ENCODE peak calls at places on chromosomes 6 and 20, in five cellular contexts. A is mesenchymal stem cell, V is neuronal stem cell, T is H9, S is IMR-90. B is an unnamed sample.

GRCh38 chr20:4560667-4561066 is 161.0 kb upstream of the PRND start:
- DNase-seq in V (no peak), A (no peak), T (no peak), S (peak; percentile 86), B (no peak)

GRCh38 chr6:42692151-42692911 is 30.1 kb downstream of the PRPH2 start:
- DNase-seq in T (no peak), S (peak; percentile 80), V (no peak), A (peak; percentile 67), B (peak; percentile 62)

GRCh38 chr20:35952480-35953410 is 1.6 kb downstream of the SCAND1 start:
- DNase-seq in V (no peak), S (peak; percentile 66), T (no peak), A (peak; percentile 58), B (peak; percentile 41)

GRCh38 chr6:152954443-152954842 is 28.4 kb downstream of the FBXO5 start:
- DNase-seq in V (no peak), S (no peak), A (no peak), T (no peak), B (peak; percentile 13)

GRCh38 chr6:169319561-169319960 is 65.9 kb upstream of the THBS2 start:
- DNase-seq in T (no peak), S (peak; percentile 13), V (no peak), A (no peak), B (no peak)

GRCh38 chr6:15316754-15317153 is 70.9 kb downstream of the JARID2 start:
- DNase-seq in T (no peak), A (no peak), S (no peak), V (no peak), B (no peak)

GRCh38 chr6:149065658-149066556 is 251.6 kb upstream of the TAB2 start:
- DNase-seq in S (no peak), T (no peak), A (no peak), V (no peak), B (no peak)

GRCh38 chr6:138088307-138088744 is 18.9 kb downstream of the PERP start:
- DNase-seq in S (peak; percentile 97), V (no peak), T (no peak), A (peak; percentile 91), B (peak; percentile 47)

GRCh38 chr20:1333462-1334369 is 4.8 kb upstream of the SDCBP2 start:
- DNase-seq in V (no peak), T (peak; percentile 8), S (no peak), A (no peak), B (no peak)

GRCh38 chr6:38137609-38138008 is 318.1 kb downstream of the ZFAND3 start:
- DNase-seq in S (no peak), V (peak; percentile 27), T (peak; percentile 58), A (no peak), B (peak; percentile 67)

GRCh38 chr6:127186889-127187288 is 68.4 kb downstream of the RSPO3 start:
- DNase-seq in S (no peak), V (no peak), A (no peak), T (peak; percentile 60), B (peak; percentile 54)

GRCh38 chr20:32470025-32470861 is 112.1 kb downstream of the ASXL1 start:
- DNase-seq in V (no peak), S (peak; percentile 70), A (peak; percentile 96), T (peak; percentile 85), B (peak; percentile 93)

GRCh38 chr20:43096471-43096870 is 93.2 kb downstream of the PTPRT start:
- DNase-seq in V (no peak), T (peak; percentile 25), A (no peak), S (no peak), B (peak; percentile 21)

GRCh38 chr20:61755971-61756421 is 309.7 kb downstream of the TAF4 start:
- DNase-seq in A (no peak), S (no peak), V (no peak), T (no peak), B (peak; percentile 27)

GRCh38 chr6:16063580-16063979 is 65.3 kb upstream of the MYLIP start:
- DNase-seq in A (no peak), V (no peak), T (no peak), S (no peak), B (no peak)

GRCh38 chr6:125781307-125781868 is 9.4 kb upstream of the NCOA7 start:
- DNase-seq in A (no peak), T (no peak), S (peak; percentile 47), V (no peak), B (no peak)

GRCh38 chr6:13848553-13849150 is 34.3 kb upstream of the MCUR1 start:
- DNase-seq in T (peak; percentile 32), A (no peak), V (no peak), S (peak; percentile 37), B (no peak)

GRCh38 chr6:8506123-8506522 is 70.8 kb upstream of the SLC35B3 start:
- DNase-seq in V (peak; percentile 5), A (no peak), S (no peak), T (no peak), B (peak; percentile 91)

GRCh38 chr6:15763827-15764226 is 101.0 kb upstream of the DTNBP1 start:
- DNase-seq in T (no peak), V (no peak), S (peak; percentile 22), A (peak; percentile 82), B (no peak)

DNA sequence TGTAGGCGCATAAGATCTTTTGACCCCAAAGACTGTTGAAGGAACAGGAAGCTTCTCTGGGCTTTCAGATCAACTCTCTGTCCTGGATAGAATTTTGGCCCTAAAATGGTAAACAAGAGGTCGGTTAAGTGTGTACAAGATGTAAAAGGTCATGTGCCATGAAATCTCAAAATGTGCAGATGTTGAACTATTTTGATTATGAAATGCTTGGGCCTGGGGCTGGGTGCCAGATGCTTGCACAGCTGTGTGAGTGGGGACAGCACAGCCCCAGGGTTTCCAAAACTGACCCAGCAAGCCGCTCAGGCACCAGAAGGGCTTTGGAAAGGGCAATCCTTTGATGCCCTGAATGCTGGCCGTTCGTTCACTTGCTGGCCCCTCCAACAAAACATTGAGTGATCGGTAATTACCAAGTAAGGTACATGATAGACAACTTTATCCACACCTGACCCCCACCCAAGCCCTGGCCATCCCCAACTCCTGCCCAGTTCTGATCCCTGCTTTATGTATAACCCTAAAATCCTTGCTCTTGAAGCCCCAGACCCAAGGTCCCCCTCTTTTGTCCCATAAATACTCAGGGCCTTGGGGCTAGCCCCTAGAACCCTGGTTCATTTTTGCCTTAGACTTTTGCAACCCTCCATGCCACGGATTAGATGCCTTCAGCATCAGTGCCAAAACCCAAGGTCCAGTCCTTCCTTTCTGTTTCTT is 1.9 kb downstream of the TMEM239 start:
- DNase-seq in V (no peak), S (no peak), T (no peak), A (no peak), B (no peak)
- H3K4me1 ChIP-seq in V (peaks cover 2% of the 10 kb centered on the region), S (peaks cover 38% of the 10 kb centered on the region), T (no peaks in the 10 kb centered on the region), A (peaks cover 40% of the 10 kb centered on the region), B (no peaks in the 10 kb centered on the region)

DNA sequence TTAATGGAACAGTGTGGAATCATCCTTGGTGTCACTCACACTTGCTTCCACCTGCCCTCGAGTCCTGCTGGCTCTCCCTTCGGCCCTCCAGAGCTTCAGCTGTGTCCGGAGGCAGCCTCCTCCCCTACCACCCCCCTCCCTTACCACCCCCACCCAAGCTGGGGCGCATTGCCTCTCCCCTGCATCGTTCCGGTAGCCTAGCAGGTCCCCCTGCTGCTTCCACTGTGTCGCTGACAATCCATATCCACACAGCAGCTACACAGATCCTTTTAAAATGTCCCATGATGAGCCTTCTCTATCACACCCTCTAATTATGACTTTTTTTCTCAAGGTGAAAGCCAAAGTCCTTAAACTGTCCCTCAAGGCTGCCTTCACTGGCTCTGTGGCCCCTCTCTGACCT is 117.6 kb downstream of the TIAM2 start:
- DNase-seq in S (no peak), V (no peak), A (no peak), T (no peak), B (no peak)
- H2BK120ac ChIP-seq in S (no peak overlapping the region), V (peak overlapping the region; percentile 67), A (no peak overlapping the region), T (no peak overlapping the region), B (no peak overlapping the region)

DNA sequence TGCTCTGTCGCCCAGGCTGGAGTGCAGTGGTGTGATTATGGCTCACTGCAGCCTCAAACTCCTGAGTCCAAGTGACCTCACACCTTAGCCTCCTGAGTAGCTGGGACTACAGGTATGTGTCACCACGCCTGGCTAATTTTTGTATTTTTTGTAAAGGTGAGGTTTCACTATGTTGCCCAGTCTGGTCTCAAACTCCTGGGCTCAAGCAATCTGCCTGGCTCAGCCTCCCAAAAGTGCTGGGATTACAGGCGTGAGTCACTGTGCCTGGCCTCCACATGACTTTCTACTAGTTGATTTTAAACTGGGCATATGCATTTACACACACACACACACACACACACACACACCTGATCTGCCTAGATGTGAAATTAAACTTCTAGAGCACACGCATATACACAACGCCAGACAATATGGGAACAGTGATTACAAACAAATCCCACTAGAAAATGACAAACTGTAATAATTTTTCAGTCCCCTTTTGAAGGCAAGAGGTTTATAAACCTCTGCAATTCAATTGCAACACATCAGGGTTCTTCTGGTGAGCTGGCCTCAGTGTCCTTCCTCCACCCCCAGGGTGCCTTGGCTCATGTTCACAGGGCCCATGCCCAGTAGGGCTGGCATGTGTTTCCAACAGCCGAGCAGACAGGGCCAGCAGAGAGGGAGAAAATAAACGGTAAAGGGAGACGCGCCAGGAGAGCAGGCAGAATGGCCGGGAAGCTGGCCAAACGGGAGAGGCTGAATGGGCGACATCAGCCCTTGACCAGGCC is 31.2 kb downstream of the PARD6B start:
- DNase-seq in A (no peak), V (no peak), T (no peak), S (peak; percentile 76), B (no peak)
- H2BK15ac ChIP-seq in A (no peak overlapping the region), V (no peak overlapping the region), T (no peak overlapping the region), S (peak overlapping the region; percentile 0), B (no peak overlapping the region)

DNA sequence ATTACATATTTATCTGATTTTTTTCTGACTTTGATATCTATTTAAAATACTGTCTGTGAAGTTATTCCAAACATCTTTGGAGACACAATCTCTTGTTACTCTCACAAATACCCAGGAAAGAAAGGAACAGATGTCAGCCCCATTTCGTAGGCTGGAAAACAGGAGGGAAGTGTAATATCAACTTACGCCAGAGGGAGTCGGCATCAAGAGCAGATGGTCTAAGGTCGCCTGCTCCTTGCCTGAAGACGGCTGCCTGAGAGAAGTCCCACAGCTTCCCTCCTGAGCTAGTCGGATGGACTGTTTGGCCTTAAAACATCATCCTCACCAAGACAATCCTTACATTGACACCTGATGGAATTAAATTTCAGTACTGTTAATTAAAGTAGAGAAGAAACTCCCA is 13.4 kb downstream of the CST7 start:
- DNase-seq in T (peak; percentile 15), V (no peak), A (no peak), S (no peak), B (no peak)
- H3K4me1 ChIP-seq in T (no peaks in the 10 kb centered on the region), V (no peaks in the 10 kb centered on the region), A (no peaks in the 10 kb centered on the region), S (no peaks in the 10 kb centered on the region), B (no peaks in the 10 kb centered on the region)

DNA sequence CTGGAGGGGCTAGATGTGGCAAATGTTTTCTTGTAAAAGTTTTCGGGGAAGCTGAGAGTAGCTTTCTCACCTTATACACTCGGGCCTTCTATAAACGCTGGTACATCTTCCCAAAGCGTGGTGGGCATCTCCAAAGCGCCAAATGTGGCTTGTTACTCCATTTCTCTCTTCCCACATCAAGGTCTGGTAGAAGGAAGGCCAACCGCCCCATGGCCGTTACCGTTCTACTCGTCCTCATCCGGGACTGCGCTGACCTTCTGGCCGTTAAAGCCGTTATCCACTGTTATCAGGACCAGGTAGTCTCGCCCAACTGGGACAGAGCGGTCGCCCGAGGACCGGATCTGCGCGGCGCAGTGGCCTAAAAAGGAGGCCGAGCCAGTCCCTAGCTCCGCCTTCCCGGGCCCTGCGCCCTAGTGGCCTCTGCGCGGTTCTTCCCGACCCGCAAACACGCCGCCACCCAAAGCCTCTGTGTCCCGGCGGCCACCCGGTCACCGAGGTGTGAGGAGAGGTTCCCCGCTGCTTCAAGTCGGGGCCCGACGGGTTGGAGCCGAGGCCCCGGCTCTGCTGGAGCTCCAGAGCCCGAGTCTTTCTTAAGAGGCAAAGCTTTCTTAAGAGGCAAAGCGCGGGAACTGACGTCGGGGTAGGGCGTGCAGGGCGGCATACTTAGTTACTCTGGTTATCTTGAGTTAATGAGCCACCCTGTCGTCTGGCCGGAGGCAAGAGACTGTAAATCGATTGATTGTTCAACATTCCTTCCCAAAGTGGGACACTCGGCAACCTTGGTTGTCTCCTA is 90.5 kb downstream of the GPX5 start:
- DNase-seq in V (no peak), T (peak; percentile 81), S (no peak), A (no peak), B (peak; percentile 66)
- H2BK120ac ChIP-seq in V (no peak overlapping the region), T (no peak overlapping the region), S (no peak overlapping the region), A (no peak overlapping the region), B (no peak overlapping the region)

B was measured in mesendoderm.